ENCODE peak calls at places on chromosomes 6 and 20, in seven cellular contexts. V is ELF-1, C is GDM1, N is tibial nerve, K is AG20443, L is GM13977, E is NCI-H1092. B is an unnamed sample.

GRCh38 chr6:17454316-17455005 is 61.1 kb downstream of the CAP2 start:
- DNase-seq in E (no peak), L (no peak), C (no peak), K (peak), N (no peak), V (peak), B (no peak)

GRCh38 chr20:53163486-53163885 is 191.3 kb downstream of the TSHZ2 start:
- DNase-seq in K (peak), L (no peak), C (no peak), N (no peak), V (no peak), E (no peak), B (no peak)

GRCh38 chr6:13089296-13089994 is 238.9 kb downstream of the TBC1D7 start:
- DNase-seq in V (no peak), K (peak), E (no peak), N (no peak), L (no peak), C (no peak), B (no peak)

GRCh38 chr6:30443657-30444450 is 45.5 kb upstream of the HLA-E start:
- DNase-seq in L (no peak), K (peak), E (no peak), C (no peak), V (no peak), N (no peak), B (no peak)

GRCh38 chr6:83958250-83958685 is 75.3 kb upstream of the MRAP2 start:
- DNase-seq in N (no peak), L (no peak), V (no peak), K (no peak), E (no peak), C (no peak), B (no peak)

GRCh38 chr6:157946865-157947532 is 34.7 kb upstream of the SYNJ2 start:
- DNase-seq in C (peak), K (no peak), N (no peak), E (no peak), V (no peak), L (peak), B (peak)

GRCh38 chr6:44117397-44118128 is 9.7 kb downstream of the MRPL14 start:
- DNase-seq in N (no peak), C (no peak), K (no peak), L (no peak), V (no peak), E (no peak), B (no peak)

GRCh38 chr6:157597461-157598312 is 216.7 kb downstream of the ZDHHC14 start:
- DNase-seq in N (no peak), C (no peak), K (peak), V (peak), E (no peak), L (peak), B (peak)

GRCh38 chr20:21681219-21681931 is 24.1 kb upstream of the PAX1 start:
- DNase-seq in L (no peak), N (no peak), V (no peak), E (no peak), K (peak), C (no peak), B (no peak)

GRCh38 chr20:17498181-17498580 is 33.0 kb downstream of the BFSP1 start:
- DNase-seq in E (no peak), L (no peak), V (no peak), N (no peak), C (no peak), K (no peak), B (no peak)

GRCh38 chr6:11598687-11599086 is 61.1 kb downstream of the TMEM170B start:
- DNase-seq in K (no peak), N (no peak), V (peak), L (no peak), C (no peak), E (no peak), B (no peak)

GRCh38 chr6:32940656-32941411 is at the start of gene HLA-DMB:
- DNase-seq in C (peak), L (peak), K (peak), V (peak), E (no peak), N (no peak), B (peak)

GRCh38 chr6:5087389-5087788 is 2.2 kb downstream of the PPP1R3G start:
- DNase-seq in K (no peak), E (no peak), N (no peak), V (peak), L (no peak), C (no peak), B (peak)